ENCODE peak calls at places on chromosome 14, in nine cellular contexts. Q is GM04503; Z is heart left ventricle; R is substantia nigra; X is astrocyte of the spinal cord; W is kidney glomerular epithelial cell; F is uterus; N is activated CD8-positive, alpha-beta memory T cell treated with anti-CD3 and anti-CD28 coated beads, Interleukin-2, amount 50 U/mL, for 4 hours; C is SK-MEL-5. K is an unnamed sample.

GRCh38 chr14:72714094-72714493 is 179.8 kb downstream of the DPF3 start:
- DNase-seq in Q (no peak), Z (no peak), R (no peak), X (no peak), W (no peak), F (no peak), N (peak; percentile 37), C (no peak), K (no peak)

GRCh38 chr14:30982583-30982982 is 42.9 kb upstream of the AP4S1 start:
- DNase-seq in Q (no peak), Z (no peak), R (no peak), X (no peak), W (no peak), F (no peak), N (no peak), C (no peak), K (no peak)

GRCh38 chr14:56197150-56197549 is 78.9 kb downstream of the PELI2 start:
- DNase-seq in Q (no peak), Z (no peak), R (no peak), X (no peak), W (no peak), F (no peak), N (no peak), C (no peak), K (no peak)

GRCh38 chr14:93280743-93281142 is 52.1 kb downstream of the BTBD7 start:
- DNase-seq in Q (no peak), Z (no peak), R (no peak), X (no peak), W (no peak), F (no peak), N (no peak), C (no peak), K (no peak)

GRCh38 chr14:79764288-79764687 is 447.0 kb downstream of the DIO2 start:
- DNase-seq in Q (no peak), Z (no peak), R (no peak), X (no peak), W (no peak), F (no peak), N (no peak), C (no peak), K (no peak)

GRCh38 chr14:73744874-73745529 is 30.8 kb upstream of the PNMA1 start:
- DNase-seq in Q (no peak), Z (no peak), R (no peak), X (no peak), W (no peak), F (no peak), N (no peak), C (no peak), K (no peak)

GRCh38 chr14:61219673-61220072 is 61.5 kb downstream of the TMEM30B start:
- DNase-seq in Q (no peak), Z (no peak), R (no peak), X (no peak), W (no peak), F (no peak), N (no peak), C (no peak), K (no peak)

GRCh38 chr14:35149239-35149638 is 26.9 kb downstream of the PRORP start:
- DNase-seq in Q (no peak), Z (no peak), R (no peak), X (no peak), W (no peak), F (no peak), N (no peak), C (no peak), K (no peak)

GRCh38 chr14:100155049-100155621 is 4.3 kb downstream of the DEGS2 start:
- DNase-seq in Q (no peak), Z (no peak), R (no peak), X (no peak), W (no peak), F (no peak), N (no peak), C (peak; percentile 60), K (no peak)

GRCh38 chr14:43548368-43548767 is 958.7 kb downstream of the FSCB start:
- DNase-seq in Q (no peak), Z (no peak), R (no peak), X (no peak), W (no peak), F (no peak), N (no peak), C (no peak), K (no peak)

GRCh38 chr14:30855345-30856037 is 18.9 kb upstream of the COCH start:
- DNase-seq in Q (no peak), Z (no peak), R (no peak), X (no peak), W (no peak), F (no peak), N (no peak), C (no peak), K (no peak)

GRCh38 chr14:72291908-72292688 is 359.9 kb downstream of the RGS6 start:
- DNase-seq in Q (peak; percentile 10), Z (peak; percentile 19), R (no peak), X (peak; percentile 49), W (peak; percentile 37), F (no peak), N (no peak), C (peak; percentile 72), K (peak; percentile 9)

GRCh38 chr14:64178814-64179213 is 115.4 kb downstream of the ESR2 start:
- DNase-seq in Q (no peak), Z (no peak), R (no peak), X (no peak), W (no peak), F (no peak), N (no peak), C (no peak), K (no peak)

K was measured in occipital lobe.